ENCODE peak calls at places on chromosome 22, in four cellular contexts. Y is HCT116, H is GM23338, Z is GM12891. K is an unnamed sample.

GRCh38 chr22:21698430-21699329 is 32.9 kb downstream of the PPIL2 start:
- DNase-seq in Y (no peak), Z (no peak), H (peak; percentile 49), K (no peak)

GRCh38 chr22:25045176-25045575 is 92.7 kb downstream of the KIAA1671 start:
- DNase-seq in Y (no peak), H (no peak), Z (no peak), K (no peak)

GRCh38 chr22:45804986-45805325 is 133.3 kb downstream of the ATXN10 start:
- DNase-seq in Y (peak; percentile 82), Z (no peak), H (no peak), K (no peak)

GRCh38 chr22:45268167-45268957 is 16.4 kb upstream of the UPK3A start:
- DNase-seq in Y (no peak), H (peak; percentile 95), Z (no peak), K (no peak)

GRCh38 chr22:46140989-46141928 is 9.1 kb upstream of the PPARA start:
- DNase-seq in Z (no peak), Y (no peak), H (no peak), K (no peak)

GRCh38 chr22:45887202-45888131 is 89.5 kb downstream of the WNT7B start:
- DNase-seq in Y (no peak), H (no peak), Z (no peak), K (no peak)

GRCh38 chr22:25874327-25874726 is 132.3 kb downstream of the MYO18B start:
- DNase-seq in H (no peak), Z (no peak), Y (no peak), K (no peak)

GRCh38 chr22:46287873-46288751 is 8.6 kb upstream of the GTSE1 start:
- DNase-seq in H (no peak), Z (peak; percentile 94), Y (no peak), K (no peak)

GRCh38 chr22:28923826-28924732 is 40.7 kb downstream of the ZNRF3 start:
- DNase-seq in H (peak; percentile 30), Y (peak; percentile 55), Z (no peak), K (no peak)

GRCh38 chr22:31929126-31929928 is 15.0 kb upstream of the YWHAH start:
- DNase-seq in Z (no peak), Y (no peak), H (no peak), K (no peak)

DNA sequence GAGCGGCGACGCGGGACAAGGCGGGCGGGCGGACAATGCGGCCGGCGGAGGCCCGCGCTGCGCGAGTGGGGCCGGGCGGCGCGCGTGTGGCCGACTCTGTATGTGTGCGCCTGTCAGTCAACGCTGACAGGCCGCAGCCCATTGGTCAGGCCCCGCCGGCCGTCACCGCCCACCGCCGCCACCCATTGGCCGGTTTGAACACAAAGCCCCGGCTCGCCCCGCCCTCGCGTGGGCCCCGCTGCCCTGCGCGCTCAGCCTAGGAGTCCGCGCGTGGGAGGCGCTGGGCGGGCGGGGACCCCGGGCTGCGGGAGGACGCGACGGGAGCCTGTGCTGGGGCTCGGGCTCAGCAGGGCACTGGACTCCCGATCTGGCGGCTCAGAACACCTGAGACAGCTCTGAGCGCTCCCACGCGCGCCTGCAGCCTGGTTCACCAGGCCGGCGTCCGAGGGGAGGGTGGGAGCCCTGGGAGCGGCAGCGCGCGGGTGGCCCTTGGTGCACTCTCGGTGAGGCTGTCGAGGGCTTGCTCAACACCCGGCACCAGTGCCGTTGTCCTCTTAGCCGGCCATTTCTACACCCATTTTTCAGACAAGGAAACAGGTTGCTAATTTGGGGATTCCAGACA is at the start of gene SUN2:
- DNase-seq in Y (no peak), Z (peak; percentile 97), H (peak; percentile 76), K (no peak)
- TF ChIP-seq POLR2AphosphoS5 in Y (peak; percentile 75), Z (no peak), H (peak; percentile 68), K (peak; percentile 57)

DNA sequence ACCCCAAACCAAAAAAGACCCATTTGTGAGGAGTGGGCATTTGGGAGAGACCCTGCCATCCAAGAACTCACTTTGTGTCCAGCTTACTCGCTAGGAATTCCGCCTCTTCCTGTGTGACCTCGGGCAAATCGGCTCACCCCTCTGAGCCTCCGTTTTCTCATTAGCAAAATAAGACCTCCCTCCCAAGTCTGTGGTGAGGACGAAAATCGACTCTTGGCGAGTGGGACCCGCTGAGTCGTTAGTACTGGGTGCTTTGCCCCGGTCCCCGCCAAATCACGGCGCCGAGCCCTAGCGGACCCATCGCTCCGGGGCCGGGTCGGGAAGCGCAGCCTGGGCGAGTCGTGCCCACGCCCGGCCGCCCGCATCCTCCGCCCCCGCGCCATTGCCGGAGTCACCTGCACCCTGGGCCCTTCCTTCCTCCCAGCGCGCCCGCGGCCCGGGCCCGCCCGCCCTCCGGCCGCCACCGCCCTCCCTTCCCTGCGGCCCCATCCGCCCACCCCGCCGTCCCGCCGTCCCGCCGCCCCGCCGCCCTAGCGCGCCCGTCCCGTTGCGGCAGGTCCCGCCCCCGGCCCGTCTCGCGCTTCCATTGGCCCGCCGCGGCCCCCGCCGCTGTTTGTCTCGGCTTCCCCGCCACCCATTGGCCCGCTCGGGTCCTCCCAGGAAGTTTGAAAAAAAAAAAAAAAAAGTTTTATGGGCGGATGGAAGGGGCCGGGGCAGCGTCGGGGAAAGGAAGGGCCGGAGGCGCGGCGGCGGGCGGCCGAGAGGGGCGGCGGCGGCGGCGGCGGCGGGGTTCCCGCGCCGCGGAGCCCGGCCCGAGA is 48.9 kb downstream of the TRIOBP start:
- DNase-seq in Z (peak; percentile 97), Y (no peak), H (peak; percentile 97), K (no peak)
- TF ChIP-seq POLR2AphosphoS5 in Z (no peak), Y (peak; percentile 30), H (peak; percentile 21), K (peak; percentile 9)

GRCh38 chr22:35914665-35915476 is 113.8 kb downstream of the RBFOX2 start:
- DNase-seq in Y (peak; percentile 80), Z (no peak), H (peak; percentile 97), K (peak; percentile 91)
- TF ChIP-seq POLR2AphosphoS5 in Y (no peak), Z (no peak), H (no peak), K (no peak)

DNA sequence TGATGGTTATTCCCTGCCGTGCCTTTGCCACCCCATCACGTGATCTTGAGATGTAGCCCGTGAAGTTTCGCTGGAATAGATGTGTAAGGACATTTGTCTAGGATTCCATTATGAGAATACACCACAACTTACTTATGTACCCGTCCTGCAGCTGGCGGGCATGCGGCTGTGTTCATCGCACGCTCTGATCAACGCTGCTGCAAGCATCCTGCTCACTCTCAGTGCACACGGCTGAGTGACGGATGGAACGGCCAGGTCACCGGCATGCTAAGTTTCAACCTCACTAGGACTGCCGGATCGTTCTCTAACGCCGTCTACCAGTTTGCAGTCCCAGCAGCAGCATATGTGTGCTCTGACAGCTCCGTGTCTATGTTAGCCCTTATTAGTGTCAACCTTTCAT is 44.6 kb downstream of the APOL1 start:
- DNase-seq in Z (no peak), H (no peak), Y (no peak), K (no peak)
- TF ChIP-seq POLR2AphosphoS5 in Z (no peak), H (no peak), Y (no peak), K (no peak)

GRCh38 chr22:50523806-50524663 is 1.4 kb downstream of the SCO2 start:
- DNase-seq in H (no peak), Y (no peak), Z (no peak), K (no peak)
- TF ChIP-seq POLR2AphosphoS5 in H (no peak), Y (peak; percentile 38), Z (no peak), K (no peak)

DNA sequence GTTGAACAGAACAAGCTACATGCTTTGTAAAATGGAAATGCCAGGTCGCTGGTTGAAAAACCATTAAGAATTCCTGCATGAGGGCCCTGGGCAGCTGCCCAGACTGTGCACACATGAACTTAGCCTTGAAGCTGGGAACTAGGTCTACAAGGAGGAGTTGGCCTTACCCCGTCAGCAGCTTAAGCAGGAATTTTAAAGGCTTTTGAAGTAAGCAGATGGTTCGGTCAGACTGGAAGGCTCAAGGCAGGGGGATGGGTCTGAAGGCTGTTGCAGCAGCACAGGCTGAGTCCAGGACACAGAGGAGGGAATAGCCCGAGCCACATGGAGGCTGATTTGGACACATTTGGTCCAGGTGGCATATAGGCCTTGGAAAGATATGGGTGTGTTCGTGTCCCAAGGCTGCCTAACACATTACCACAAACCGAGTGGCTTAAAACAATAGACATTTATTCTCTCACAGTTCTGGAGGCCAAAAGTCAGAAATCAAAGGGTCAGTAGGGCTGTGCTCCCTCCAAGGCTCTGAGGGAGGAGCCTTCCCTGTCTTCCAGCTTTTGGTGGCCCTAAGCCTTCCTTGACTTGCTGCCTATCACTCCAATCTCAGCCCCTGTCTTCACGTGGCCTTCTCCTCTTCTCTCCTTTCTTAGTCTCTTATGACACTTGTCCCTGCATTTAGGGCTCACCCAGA is 11.6 kb downstream of the LIF start:
- DNase-seq in H (no peak), Z (no peak), Y (no peak), K (no peak)
- TF ChIP-seq POLR2AphosphoS5 in H (no peak), Z (no peak), Y (no peak), K (no peak)

GRCh38 chr22:49119551-49119952 is 708.1 kb downstream of the BRD1 start:
- DNase-seq in Y (no peak), Z (no peak), H (no peak), K (peak; percentile 8)
- TF ChIP-seq POLR2AphosphoS5 in Y (no peak), Z (no peak), H (no peak), K (no peak)

DNA sequence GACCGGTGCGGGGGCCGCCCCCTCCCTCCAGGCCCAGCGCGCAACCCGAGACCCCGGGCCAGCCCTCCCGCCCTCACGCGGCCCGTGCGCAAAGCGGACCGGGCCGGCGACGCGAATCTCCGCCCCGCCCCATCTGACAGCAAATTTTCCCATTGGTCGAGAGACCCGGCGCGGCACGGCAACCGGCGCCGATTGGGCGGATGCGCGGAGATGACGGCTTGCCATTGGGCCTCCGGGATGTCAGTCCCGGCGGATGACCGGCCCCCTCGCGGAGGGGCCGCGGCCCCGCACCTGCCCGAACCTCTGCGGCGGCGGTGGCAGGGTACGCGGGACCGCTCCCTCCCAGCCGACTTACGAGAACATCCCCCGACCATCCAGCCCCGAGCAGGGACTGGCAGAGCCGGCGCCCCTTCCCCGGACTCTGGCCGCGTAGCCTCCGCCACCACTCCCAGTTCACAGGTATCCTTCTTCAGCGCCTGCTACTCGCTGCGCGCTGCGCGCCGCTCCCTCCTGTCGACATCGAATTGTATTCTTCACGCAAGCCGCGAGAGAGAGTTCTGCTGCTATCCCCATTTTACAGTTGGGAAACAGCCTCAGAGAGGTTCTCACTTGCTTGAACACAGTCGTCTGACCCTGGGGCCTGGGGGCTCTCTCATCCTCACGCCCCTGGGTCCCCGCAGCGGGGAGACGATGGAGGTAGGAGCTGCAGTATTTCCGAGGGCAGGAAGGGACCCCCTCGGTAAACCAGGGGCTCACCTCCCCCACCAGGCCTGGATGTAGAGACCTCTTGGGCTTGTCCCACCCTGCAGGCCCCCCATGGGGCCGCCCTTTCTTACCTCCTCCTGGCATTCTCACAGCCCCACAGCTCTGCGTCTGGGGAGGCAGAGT is at the start of gene ARVCF:
- DNase-seq in H (peak; percentile 97), Z (peak; percentile 99), Y (peak; percentile 85), K (peak; percentile 16)
- TF ChIP-seq POLR2AphosphoS5 in H (peak; percentile 35), Z (no peak), Y (no peak), K (no peak)

GRCh38 chr22:43293259-43293658 is 49.9 kb downstream of the SCUBE1 start:
- DNase-seq in H (no peak), Y (no peak), Z (no peak), K (no peak)
- TF ChIP-seq POLR2AphosphoS5 in H (no peak), Y (no peak), Z (no peak), K (no peak)